ENCODE peak calls at places on chromosomes 2 and 18, in five cellular contexts. S is mucosa of gallbladder; G is stimulated activated CD4-positive, alpha-beta T cell treated with anti-CD3 and anti-CD28 coated beads, Interleukin-1b, Interleukin-23, amount 100 ng/mL, for 24 hours; A is NCI-H1417; R is hypothalamus. P is an unnamed sample.

GRCh38 chr2:190451561-190452176 is 43.5 kb downstream of the MFSD6 start:
- DNase-seq in S (no peak), G (no peak), A (no peak), R (no peak), P (no peak)

GRCh38 chr2:12486205-12487118 is 230.3 kb upstream of the TRIB2 start:
- DNase-seq in S (no peak), G (no peak), A (no peak), R (no peak), P (no peak)

GRCh38 chr2:7269993-7270392 is 352.8 kb downstream of the RNF144A start:
- DNase-seq in S (no peak), G (no peak), A (peak), R (no peak), P (no peak)

GRCh38 chr2:84705858-84706257 is 175.0 kb downstream of the TRABD2A start:
- DNase-seq in S (no peak), G (no peak), A (no peak), R (no peak), P (no peak)

GRCh38 chr2:219001577-219002394 is 8.6 kb upstream of the CRYBA2 start:
- DNase-seq in S (peak), G (no peak), A (peak), R (no peak), P (no peak)

GRCh38 chr2:181697571-181697970 is 17.3 kb upstream of the NEUROD1 start:
- DNase-seq in S (no peak), G (no peak), A (no peak), R (no peak), P (no peak)

GRCh38 chr18:23038712-23039111 is 96.6 kb upstream of the CABLES1 start:
- DNase-seq in S (no peak), G (no peak), A (peak), R (no peak), P (no peak)

GRCh38 chr2:174023591-174024523 is 58.7 kb upstream of the SP3 start:
- DNase-seq in S (peak), G (no peak), A (no peak), R (no peak), P (peak)

GRCh38 chr18:12336887-12337286 is 28.8 kb downstream of the TUBB6 start:
- DNase-seq in S (no peak), G (no peak), A (peak), R (no peak), P (no peak)

GRCh38 chr2:128420131-128420530 is 101.5 kb upstream of the HS6ST1 start:
- DNase-seq in S (no peak), G (no peak), A (no peak), R (no peak), P (no peak)

GRCh38 chr2:111202266-111203040 is 81.7 kb downstream of the BCL2L11 start:
- DNase-seq in S (no peak), G (no peak), A (no peak), R (no peak), P (no peak)

GRCh38 chr2:5387421-5387820 is 304.8 kb upstream of the SOX11 start:
- DNase-seq in S (no peak), G (no peak), A (no peak), R (no peak), P (no peak)

GRCh38 chr2:192035731-192036442 is 158.8 kb downstream of the TMEFF2 start:
- DNase-seq in S (no peak), G (no peak), A (no peak), R (no peak), P (no peak)

GRCh38 chr18:72336786-72337185 is 207.4 kb downstream of the CBLN2 start:
- DNase-seq in S (no peak), G (no peak), A (peak), R (no peak), P (no peak)

GRCh38 chr18:25669741-25670140 is 317.8 kb upstream of the ZNF521 start:
- DNase-seq in S (no peak), G (no peak), A (no peak), R (no peak), P (no peak)

GRCh38 chr2:234406085-234406484 is 90.8 kb downstream of the ARL4C start:
- DNase-seq in S (no peak), G (no peak), A (peak), R (no peak), P (no peak)

GRCh38 chr2:74253937-74254336 is 55.5 kb downstream of the MTHFD2 start:
- DNase-seq in S (no peak), G (no peak), A (no peak), R (no peak), P (peak)

GRCh38 chr2:44358498-44358897 is 2.8 kb downstream of the PREPL start:
- DNase-seq in S (peak), G (no peak), A (peak), R (no peak), P (peak)